ENCODE peak calls at places on chromosomes 7 and 10, in seven cellular contexts. V is H1, K is HepG2, N is HCT116, W is K562, Q is GM12878, C is SK-N-SH. A is an unnamed sample.

GRCh38 chr10:124037286-124037685 is 56.1 kb downstream of the CHST15 start:
- DNase-seq in C (no peak), V (no peak), W (no peak), N (no peak), Q (no peak), K (no peak), A (no peak)

GRCh38 chr10:50552771-50553535 is 70.8 kb downstream of the SGMS1 start:
- DNase-seq in C (no peak), N (no peak), V (no peak), K (no peak), Q (no peak), W (peak), A (peak)

GRCh38 chr7:92904292-92905131 is 68.1 kb upstream of the CDK6 start:
- DNase-seq in N (peak), Q (peak), V (no peak), W (peak), K (peak), C (peak), A (peak)

GRCh38 chr10:48309711-48310226 is 3.3 kb downstream of the MAPK8 start:
- DNase-seq in V (no peak), K (peak), N (peak), Q (no peak), C (peak), W (no peak), A (peak)

GRCh38 chr7:17963281-17963680 is 23.0 kb upstream of the SNX13 start:
- DNase-seq in N (no peak), Q (no peak), K (peak), C (no peak), W (no peak), V (no peak), A (no peak)

GRCh38 chr7:20164420-20165145 is 52.6 kb downstream of the MACC1 start:
- DNase-seq in Q (no peak), C (no peak), K (no peak), W (no peak), N (no peak), V (no peak), A (no peak)

GRCh38 chr7:104231054-104232046 is 23.5 kb upstream of the ORC5 start:
- DNase-seq in C (peak), N (peak), V (no peak), W (peak), Q (no peak), K (peak), A (peak)

GRCh38 chr7:44490351-44491200 is at the start of gene NUDCD3:
- DNase-seq in N (peak), K (peak), V (peak), C (peak), Q (peak), W (peak), A (peak)

GRCh38 chr10:106181491-106181890 is 983.0 kb downstream of the SORCS1 start:
- DNase-seq in V (no peak), Q (no peak), W (no peak), N (no peak), K (no peak), C (no peak), A (no peak)

GRCh38 chr7:30865077-30865476 is 46.6 kb upstream of the AQP1 start:
- DNase-seq in V (no peak), W (no peak), K (no peak), Q (no peak), C (no peak), N (no peak), A (no peak)

GRCh38 chr7:137772221-137772620 is 74.6 kb downstream of the DGKI start:
- DNase-seq in C (no peak), K (no peak), Q (no peak), N (no peak), W (no peak), V (no peak), A (no peak)

GRCh38 chr7:96901822-96902412 is 103.4 kb upstream of the DLX6 start:
- DNase-seq in N (no peak), W (no peak), Q (no peak), V (no peak), C (no peak), K (no peak), A (no peak)

GRCh38 chr10:102347236-102347828 is 48.2 kb upstream of the NFKB2 start:
- DNase-seq in C (peak), Q (no peak), V (peak), W (peak), K (peak), N (peak), A (peak)

GRCh38 chr7:115249080-115249479 is 327.2 kb downstream of the MDFIC start:
- DNase-seq in W (no peak), Q (no peak), V (no peak), K (no peak), N (no peak), C (no peak), A (peak)

GRCh38 chr10:63718006-63718405 is 196.8 kb downstream of the REEP3 start:
- DNase-seq in K (no peak), N (no peak), W (no peak), C (no peak), Q (no peak), V (no peak), A (no peak)

GRCh38 chr7:124893140-124893810 is 36.4 kb downstream of the POT1 start:
- DNase-seq in K (no peak), Q (no peak), W (no peak), C (no peak), N (no peak), V (no peak), A (no peak)

GRCh38 chr7:36201122-36201723 is 48.2 kb downstream of the EEPD1 start:
- DNase-seq in K (no peak), N (no peak), W (no peak), C (no peak), V (no peak), Q (no peak), A (no peak)

GRCh38 chr7:157612009-157612663 is 275.3 kb downstream of the DNAJB6 start:
- DNase-seq in V (no peak), K (no peak), C (no peak), Q (no peak), W (no peak), N (no peak), A (no peak)

GRCh38 chr10:9608592-9608991 is 1409.1 kb upstream of the CELF2 start:
- DNase-seq in Q (no peak), K (no peak), V (no peak), C (no peak), N (no peak), W (no peak), A (peak)

GRCh38 chr7:45687185-45687560 is 113.0 kb downstream of the ADCY1 start:
- DNase-seq in C (no peak), W (no peak), V (no peak), K (no peak), Q (no peak), N (no peak), A (no peak)

GRCh38 chr7:105487559-105488218 is 34.4 kb downstream of the PUS7 start:
- DNase-seq in N (no peak), C (peak), Q (no peak), K (peak), W (peak), V (no peak), A (peak)

GRCh38 chr7:15481127-15481526 is 80.7 kb downstream of the AGMO start:
- DNase-seq in V (no peak), Q (no peak), C (no peak), W (no peak), N (no peak), K (no peak), A (no peak)

GRCh38 chr7:6170571-6171531 is 101.6 kb downstream of the CYTH3 start:
- DNase-seq in W (no peak), C (no peak), N (no peak), K (no peak), V (no peak), Q (no peak), A (no peak)

GRCh38 chr7:131212114-131212513 is 115.6 kb upstream of the MKLN1 start:
- DNase-seq in K (no peak), W (no peak), N (no peak), C (no peak), Q (no peak), V (no peak), A (peak)

GRCh38 chr7:129066290-129067131 is 11.6 kb upstream of the TNPO3 start:
- DNase-seq in K (no peak), N (no peak), Q (no peak), C (no peak), V (no peak), W (peak), A (peak)

GRCh38 chr7:132386249-132386681 is 190.0 kb downstream of the PLXNA4 start:
- DNase-seq in V (no peak), Q (no peak), W (no peak), K (no peak), C (peak), N (no peak), A (peak)

GRCh38 chr7:83824214-83824613 is 175.3 kb upstream of the SEMA3E start:
- DNase-seq in C (no peak), K (no peak), Q (no peak), V (no peak), N (no peak), W (no peak), A (peak)

GRCh38 chr7:151086802-151087246 is 549 bp downstream of the AGAP3 start:
- DNase-seq in Q (no peak), V (no peak), W (no peak), C (peak), K (no peak), N (no peak), A (no peak)

GRCh38 chr7:51927738-51928137 is 611.1 kb upstream of the COBL start:
- DNase-seq in W (no peak), K (no peak), Q (no peak), V (no peak), C (no peak), N (no peak), A (no peak)

GRCh38 chr10:27513451-27514191 is 9.5 kb downstream of the RAB18 start:
- DNase-seq in C (no peak), K (no peak), W (no peak), V (no peak), N (no peak), Q (no peak), A (peak)

GRCh38 chr7:36283711-36284130 is 105.9 kb upstream of the ANLN start:
- DNase-seq in N (no peak), C (no peak), V (no peak), W (peak), Q (no peak), K (no peak), A (no peak)

GRCh38 chr7:41943098-41943577 is 240.2 kb upstream of the INHBA start:
- DNase-seq in W (peak), V (no peak), Q (peak), K (peak), C (peak), N (peak), A (peak)

GRCh38 chr7:31102151-31102972 is 50.3 kb downstream of the ADCYAP1R1 start:
- DNase-seq in Q (no peak), W (no peak), K (no peak), C (peak), V (no peak), N (no peak), A (no peak)

GRCh38 chr7:31116615-31117014 is 64.5 kb downstream of the ADCYAP1R1 start:
- DNase-seq in W (no peak), K (no peak), V (no peak), N (no peak), C (no peak), Q (no peak), A (no peak)

GRCh38 chr7:29987083-29987482 is 2.5 kb downstream of the SCRN1 start:
- DNase-seq in K (peak), C (no peak), W (no peak), N (no peak), V (no peak), Q (no peak), A (peak)

GRCh38 chr10:94016727-94017714 is 23.3 kb downstream of the PLCE1 start:
- DNase-seq in W (no peak), V (no peak), C (no peak), N (no peak), Q (no peak), K (no peak), A (no peak)

GRCh38 chr7:101549734-101550133 is 79.4 kb downstream of the MYL10 start:
- DNase-seq in K (no peak), W (no peak), V (no peak), C (no peak), N (no peak), Q (no peak), A (no peak)
- TF ChIP-seq MAX in K (no peak), W (no peak), V (no peak), C (no peak), N (no peak), Q (no peak), A (no peak)

GRCh38 chr10:98467506-98468318 is 21.0 kb upstream of the HPS1 start:
- DNase-seq in V (peak), N (peak), W (peak), C (peak), K (peak), Q (peak), A (peak)
- H3K9ac ChIP-seq in V (no peak), N (no peak), W (peak), C (no peak), K (peak), Q (peak), A (no peak)

GRCh38 chr10:78706256-78706655 is 362.5 kb upstream of the ZMIZ1 start:
- DNase-seq in K (no peak), W (no peak), V (no peak), N (no peak), C (no peak), Q (no peak), A (no peak)
- TF ChIP-seq MAX in K (no peak), W (no peak), V (no peak), N (no peak), C (no peak), Q (no peak), A (no peak)

DNA sequence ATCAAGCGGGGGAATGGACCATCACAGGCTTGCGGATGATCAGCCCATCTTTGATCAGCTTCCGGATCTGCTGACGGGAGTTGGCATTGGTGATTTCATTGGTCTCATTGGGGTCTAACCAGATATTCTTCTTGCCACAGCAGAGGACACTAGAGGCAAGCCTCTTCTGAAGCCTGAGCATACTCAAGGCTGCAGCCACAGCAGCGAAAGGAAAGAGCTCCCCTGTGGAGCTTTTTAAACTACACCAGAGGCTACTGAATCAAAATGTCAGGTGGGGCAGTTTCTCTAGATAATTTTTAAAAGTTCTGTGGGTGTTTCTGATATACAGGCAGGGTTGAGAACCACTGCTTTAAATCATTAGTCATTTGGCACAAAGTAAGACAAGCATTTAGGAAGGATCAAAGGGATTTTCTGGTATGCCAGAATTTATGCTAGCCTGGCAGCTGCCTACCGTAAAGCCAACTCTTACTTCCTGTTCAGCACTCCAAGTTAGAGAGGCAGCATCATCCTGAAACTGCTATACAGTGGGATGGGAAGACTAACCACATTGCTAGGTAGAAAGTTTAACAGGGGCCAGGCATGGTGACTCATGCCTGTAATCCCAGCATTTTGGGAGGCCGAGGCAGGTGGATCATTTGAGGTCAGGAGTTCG is 7.0 kb downstream of the NAPEPLD start:
- DNase-seq in Q (peak), V (no peak), C (no peak), W (no peak), K (no peak), N (no peak), A (peak)
- H3K9ac ChIP-seq in Q (no peak), V (no peak), C (no peak), W (no peak), K (no peak), N (no peak), A (no peak)

GRCh38 chr7:2943851-2944601 is 99.6 kb downstream of the CARD11 start:
- DNase-seq in W (no peak), C (no peak), V (no peak), Q (no peak), K (no peak), N (no peak), A (no peak)

GRCh38 chr7:2947381-2947780 is 96.3 kb downstream of the CARD11 start:
- DNase-seq in N (no peak), Q (no peak), C (no peak), K (no peak), V (no peak), W (no peak), A (no peak)

GRCh38 chr7:2944729-2945128 is 98.9 kb downstream of the CARD11 start:
- DNase-seq in K (no peak), C (no peak), N (no peak), Q (no peak), W (no peak), V (no peak), A (no peak)

GRCh38 chr7:2948794-2949193 is 94.9 kb downstream of the CARD11 start:
- DNase-seq in K (no peak), N (no peak), C (no peak), V (no peak), W (no peak), Q (no peak), A (no peak)

DNA sequence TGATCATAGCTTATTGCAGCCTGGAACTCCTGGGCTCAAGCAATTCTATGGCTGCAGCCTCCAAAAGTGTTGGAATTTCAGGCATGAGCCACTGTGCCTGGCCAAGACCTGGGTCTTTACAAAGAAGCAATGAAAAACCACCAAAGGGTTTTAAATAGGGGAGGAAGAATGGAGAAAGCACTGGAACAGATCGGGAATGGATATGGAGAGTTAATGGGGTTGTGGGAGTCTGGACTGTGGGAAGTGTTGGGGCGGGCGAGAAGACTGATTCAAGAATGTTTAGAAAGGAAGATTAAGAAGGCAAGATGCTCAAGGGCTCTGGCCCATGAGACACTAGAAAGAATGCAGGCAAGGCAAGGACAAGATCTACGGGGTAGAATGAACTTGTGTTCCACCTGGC is 98.5 kb downstream of the CARD11 start:
- DNase-seq in W (no peak), V (no peak), K (no peak), N (no peak), C (no peak), Q (no peak), A (no peak)
- TF ChIP-seq MAX in W (no peak), V (no peak), K (no peak), N (no peak), C (no peak), Q (no peak), A (no peak)

DNA sequence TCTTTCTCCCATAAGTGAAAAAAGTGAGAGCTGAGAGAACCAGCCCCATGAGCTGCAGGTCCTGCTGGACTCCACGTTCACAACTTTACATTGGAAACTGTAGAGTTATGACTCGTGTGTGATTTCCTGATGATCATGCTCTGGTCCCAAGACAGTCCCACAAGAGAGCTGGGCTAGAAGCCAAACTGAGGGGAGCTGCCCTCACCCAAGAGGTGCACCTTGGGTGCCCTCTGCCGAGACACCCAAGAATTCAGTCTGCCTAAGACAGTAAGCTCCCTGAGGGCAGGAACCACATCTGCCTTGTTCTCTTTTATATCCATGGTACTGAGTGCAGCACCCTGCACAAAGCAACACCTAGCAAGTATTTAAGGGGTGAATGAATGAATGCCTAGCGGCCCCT is 112.8 kb upstream of the SFMBT2 start:
- DNase-seq in W (no peak), C (no peak), V (no peak), N (no peak), Q (no peak), K (no peak), A (no peak)
- H3K9ac ChIP-seq in W (no peak), C (no peak), V (no peak), N (no peak), Q (no peak), K (no peak), A (no peak)

GRCh38 chr7:142668495-142668894 is 80.8 kb upstream of the PRSS1 start:
- DNase-seq in V (no peak), W (no peak), Q (no peak), N (no peak), K (no peak), C (no peak), A (no peak)
- TF ChIP-seq MAX in V (no peak), W (no peak), Q (no peak), N (no peak), K (no peak), C (no peak), A (no peak)

DNA sequence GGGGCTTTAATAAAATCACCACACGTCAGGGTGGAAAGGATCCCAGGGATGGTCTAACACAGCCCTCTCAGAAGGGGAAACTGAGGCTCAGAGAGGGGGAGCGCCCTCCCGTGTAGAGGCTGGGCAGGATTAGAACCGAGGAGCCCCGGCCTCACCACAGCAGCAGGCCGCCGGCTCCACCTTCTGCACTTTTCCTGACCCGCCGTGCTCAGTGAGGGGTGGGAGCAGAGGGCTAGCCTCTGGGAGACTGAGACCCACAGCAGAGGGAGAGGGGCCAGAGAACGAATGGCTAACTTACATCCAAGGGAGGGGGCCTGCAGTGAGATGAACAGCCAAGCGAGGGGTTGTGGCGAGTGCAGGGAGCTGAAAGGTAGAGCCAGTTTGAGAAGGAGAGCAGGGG is 79.5 kb downstream of the COL13A1 start:
- DNase-seq in C (no peak), V (no peak), N (no peak), W (no peak), K (no peak), Q (no peak), A (no peak)
- H3K9ac ChIP-seq in C (no peak), V (no peak), N (no peak), W (no peak), K (no peak), Q (no peak), A (no peak)

DNA sequence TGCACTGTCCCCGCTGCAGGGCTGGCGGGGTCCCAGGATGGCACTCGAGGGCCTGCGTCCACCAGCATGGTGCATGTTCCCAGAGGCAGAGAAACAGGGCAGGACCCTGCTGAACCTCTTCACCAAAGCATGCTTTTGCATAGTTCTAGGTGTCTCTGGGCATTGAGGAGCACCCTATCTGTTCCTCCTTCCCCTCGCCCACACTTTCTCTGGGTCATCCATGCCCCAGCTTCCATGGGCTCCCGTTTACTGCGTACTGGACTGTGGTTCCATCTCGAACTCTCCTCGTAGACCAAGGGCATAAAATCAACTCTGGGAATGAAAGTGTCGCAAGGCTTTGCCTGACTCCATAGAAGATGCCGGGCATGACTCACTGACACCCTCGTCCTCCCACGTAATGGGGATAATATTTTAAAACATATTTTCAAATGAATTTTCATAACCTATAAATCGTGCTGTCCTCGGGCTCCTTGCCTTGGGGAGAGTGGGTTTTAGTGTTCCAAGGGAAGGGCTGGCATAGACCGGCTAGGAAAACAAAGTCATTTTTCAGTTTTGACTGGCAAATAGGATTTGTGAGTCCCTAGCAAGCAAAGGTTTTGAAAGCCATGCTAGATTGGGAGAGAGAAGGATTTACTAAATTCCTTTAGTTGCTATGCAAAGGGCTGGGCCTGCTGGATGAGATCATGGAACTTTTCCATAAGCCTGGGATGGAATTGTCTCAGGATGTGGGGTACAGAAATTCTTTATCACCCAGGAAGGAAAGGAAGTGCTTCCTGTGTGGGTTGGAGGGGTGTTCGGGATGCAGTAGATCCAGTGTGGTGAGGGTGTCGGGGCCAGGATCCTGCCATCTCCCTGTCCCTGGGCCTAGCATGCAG is 498.7 kb upstream of the MKI67 start:
- DNase-seq in W (no peak), Q (no peak), N (no peak), K (no peak), C (no peak), V (no peak), A (no peak)
- TF ChIP-seq MAX in W (no peak), Q (no peak), N (no peak), K (no peak), C (no peak), V (no peak), A (no peak)